ENCODE peak calls at places on chromosomes 5 and 9, in nine cellular contexts. W, E, I, U, R, S, F, H and K are unnamed samples.
A peak's percentile ranks its signal among the peaks of the same experiment; 100 is the strongest.

GRCh38 chr9:38057416-38058195 is 11.4 kb downstream of the SHB start:
- DNase-seq in S (no peak), E (peak; percentile 63), W (no peak), F (no peak), I (peak; percentile 76), R (no peak), U (no peak), H (no peak), K (no peak)

GRCh38 chr5:177402271-177403043 is 2.0 kb upstream of the PFN3 start:
- DNase-seq in E (peak; percentile 77), F (peak; percentile 55), U (peak; percentile 31), W (no peak), I (peak; percentile 48), R (no peak), S (peak; percentile 65), H (peak; percentile 97), K (no peak)

GRCh38 chr5:72817076-72817476 is 615 bp downstream of the TNPO1 start:
- DNase-seq in E (peak; percentile 46), R (peak; percentile 71), I (peak; percentile 35), W (no peak), H (peak; percentile 22), U (peak; percentile 49), F (peak; percentile 5), S (peak; percentile 38), K (peak; percentile 26)

GRCh38 chr9:135330685-135331590 is 148.6 kb upstream of the PPP1R26 start:
- DNase-seq in W (no peak), S (no peak), H (no peak), R (no peak), E (no peak), I (no peak), U (no peak), F (no peak), K (no peak)

GRCh38 chr9:93450817-93451761 is at the start of gene FAM120A:
- DNase-seq in F (peak; percentile 75), H (peak; percentile 52), I (peak; percentile 59), E (peak; percentile 66), R (peak; percentile 83), S (peak; percentile 74), W (no peak), U (peak; percentile 80), K (peak; percentile 36)

GRCh38 chr9:95143591-95144561 is 173.6 kb downstream of the FANCC start:
- DNase-seq in R (peak; percentile 97), I (peak; percentile 64), F (no peak), W (no peak), U (peak; percentile 89), H (no peak), S (no peak), E (peak; percentile 71), K (peak; percentile 98)

GRCh38 chr5:120938604-120939003 is 474.5 kb downstream of the PRR16 start:
- DNase-seq in W (no peak), S (no peak), R (no peak), E (no peak), U (no peak), H (no peak), I (no peak), F (no peak), K (no peak)

GRCh38 chr5:140965905-140966292 is 377 bp upstream of the PCDHAC2 start:
- DNase-seq in H (peak; percentile 7), F (no peak), I (no peak), E (no peak), R (no peak), W (no peak), S (no peak), U (no peak), K (no peak)

GRCh38 chr9:32627394-32627954 is 8.0 kb downstream of the TAF1L start:
- DNase-seq in I (no peak), H (no peak), E (no peak), R (no peak), F (no peak), W (no peak), S (no peak), U (no peak), K (no peak)

GRCh38 chr5:149837680-149838269 is 106.8 kb downstream of the PDE6A start:
- DNase-seq in H (peak; percentile 93), R (no peak), S (no peak), F (no peak), E (peak; percentile 60), I (peak; percentile 53), W (no peak), U (peak; percentile 48), K (peak; percentile 26)

GRCh38 chr9:127903557-127904475 is 4.4 kb upstream of the ST6GALNAC6 start:
- DNase-seq in I (no peak), H (no peak), S (peak; percentile 55), R (no peak), F (peak; percentile 58), U (peak; percentile 89), E (no peak), W (peak; percentile 55), K (peak; percentile 86)

GRCh38 chr9:86638109-86638508 is 283.9 kb upstream of the TUT7 start:
- DNase-seq in S (no peak), R (no peak), U (no peak), I (no peak), E (no peak), W (no peak), H (no peak), F (no peak), K (no peak)

GRCh38 chr5:100860407-100860806 is 42.7 kb downstream of the ST8SIA4 start:
- DNase-seq in S (no peak), I (no peak), U (no peak), R (no peak), F (no peak), E (no peak), H (no peak), W (no peak), K (no peak)

GRCh38 chr9:36471359-36471758 is 71.3 kb upstream of the RNF38 start:
- DNase-seq in R (no peak), E (no peak), U (no peak), F (no peak), S (no peak), H (no peak), W (no peak), I (no peak), K (no peak)

GRCh38 chr5:77957931-77958476 is 181.9 kb upstream of the TBCA start:
- DNase-seq in F (no peak), U (no peak), S (no peak), W (no peak), H (no peak), R (no peak), I (no peak), E (no peak), K (no peak)

GRCh38 chr5:77958642-77959315 is 182.6 kb upstream of the TBCA start:
- DNase-seq in E (no peak), U (no peak), I (no peak), W (no peak), H (no peak), R (no peak), F (no peak), S (no peak), K (no peak)

GRCh38 chr5:77957516-77957915 is 181.4 kb upstream of the TBCA start:
- DNase-seq in U (no peak), R (no peak), W (no peak), H (no peak), I (no peak), F (no peak), S (no peak), E (no peak), K (no peak)

GRCh38 chr5:77955577-77955976 is 179.4 kb upstream of the TBCA start:
- DNase-seq in H (no peak), W (no peak), E (no peak), U (no peak), F (no peak), R (no peak), S (no peak), I (no peak), K (no peak)

DNA sequence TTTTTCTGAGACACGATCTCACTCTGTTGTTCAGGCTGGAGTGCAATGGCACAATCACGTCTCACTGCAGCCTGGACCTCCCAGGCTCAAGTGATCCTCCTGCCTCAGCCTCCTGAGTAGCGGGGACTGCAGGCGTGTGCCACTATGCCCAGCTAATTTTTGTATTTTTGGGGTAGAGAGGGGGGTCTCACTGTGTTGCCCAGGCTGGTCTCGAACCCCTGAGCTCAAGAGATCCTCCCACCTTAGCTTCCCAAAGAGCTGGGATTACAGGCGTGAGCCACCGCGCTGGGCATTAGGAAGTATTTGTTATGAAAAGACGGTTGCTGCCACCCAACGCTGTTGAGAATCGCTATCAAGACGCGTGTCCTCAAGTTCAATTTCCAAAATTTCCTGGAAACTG is 180.9 kb upstream of the TBCA start:
- DNase-seq in F (no peak), I (no peak), E (no peak), R (no peak), S (no peak), H (no peak), U (no peak), W (no peak), K (no peak)
- H3K4me3 ChIP-seq in F (no peak overlapping the region), I (no peak overlapping the region), E (no peak overlapping the region), R (no peak overlapping the region), S (no peak overlapping the region), H (no peak overlapping the region), U (no peak overlapping the region), W (no peak overlapping the region), K (no peak overlapping the region)

GRCh38 chr5:56289602-56289987 is 56.5 kb upstream of the ANKRD55 start:
- DNase-seq in H (no peak), I (no peak), S (no peak), W (no peak), E (no peak), R (no peak), F (no peak), U (no peak), K (no peak)

GRCh38 chr5:56288880-56289601 is 55.9 kb upstream of the ANKRD55 start:
- DNase-seq in F (no peak), W (no peak), H (no peak), S (no peak), U (no peak), R (no peak), I (no peak), E (no peak), K (no peak)

GRCh38 chr5:56282241-56282640 is 49.1 kb upstream of the ANKRD55 start:
- DNase-seq in E (no peak), W (no peak), S (no peak), R (no peak), I (no peak), H (no peak), U (no peak), F (no peak), K (no peak)

GRCh38 chr5:56282951-56283350 is 49.8 kb upstream of the ANKRD55 start:
- DNase-seq in E (no peak), S (no peak), H (no peak), F (no peak), W (no peak), I (no peak), R (no peak), U (no peak), K (no peak)

GRCh38 chr5:56286015-56286992 is 53.2 kb upstream of the ANKRD55 start:
- DNase-seq in U (no peak), S (no peak), F (no peak), R (no peak), E (no peak), H (no peak), W (no peak), I (no peak), K (no peak)
- H3K4me1 ChIP-seq in U (peaks cover 2% of the 10 kb centered on the region), S (no peaks in the 10 kb centered on the region), F (no peaks in the 10 kb centered on the region), R (no peaks in the 10 kb centered on the region), E (no peaks in the 10 kb centered on the region), H (peaks cover 14% of the 10 kb centered on the region), W (no peaks in the 10 kb centered on the region), I (no peaks in the 10 kb centered on the region), K (peaks cover 9% of the 10 kb centered on the region)

GRCh38 chr5:40911278-40911677 is 2.0 kb downstream of the C7 start:
- DNase-seq in E (no peak), F (no peak), S (no peak), R (no peak), H (no peak), I (no peak), W (no peak), U (peak; percentile 54), K (no peak)
- H3K27ac ChIP-seq in E (no peak overlapping the region), F (no peak overlapping the region), S (no peak overlapping the region), R (no peak overlapping the region), H (no peak overlapping the region), I (no peak overlapping the region), W (no peak overlapping the region), U (peak overlapping the region; percentile 78), K (no peak overlapping the region)

GRCh38 chr9:133533878-133534277 is 626 bp upstream of the ADAMTSL2 start:
- DNase-seq in U (peak; percentile 58), H (no peak), F (no peak), I (no peak), W (no peak), E (no peak), S (no peak), R (no peak), K (no peak)
- H3K4me3 ChIP-seq in U (peak overlapping the region; percentile 40), H (no peak overlapping the region), F (no peak overlapping the region), I (peak overlapping the region; percentile 59), W (peak overlapping the region; percentile 41), E (no peak overlapping the region), S (no peak overlapping the region), R (peak overlapping the region; percentile 46), K (no peak overlapping the region)